ENCODE peak calls at places on chromosomes 2 and 18, in four cellular contexts. Q is neuronal stem cell, I is trophoblast cell, S is IMR-90. F is an unnamed sample.

GRCh38 chr2:120855855-120856405 is 120.3 kb downstream of the GLI2 start:
- DNase-seq in Q (no peak), I (no peak), S (no peak), F (no peak)

GRCh38 chr18:8357320-8357719 is 251.9 kb upstream of the RAB12 start:
- DNase-seq in Q (no peak), I (no peak), S (no peak), F (no peak)

GRCh38 chr2:189858301-189858700 is 74.1 kb downstream of the PMS1 start:
- DNase-seq in Q (no peak), I (no peak), S (no peak), F (no peak)

GRCh38 chr2:144659731-144660275 is 139.9 kb upstream of the ZEB2 start:
- DNase-seq in Q (no peak), I (peak; percentile 32), S (peak; percentile 88), F (no peak)

GRCh38 chr2:240836781-240837467 is 16.9 kb upstream of the KIF1A start:
- DNase-seq in Q (no peak), I (no peak), S (peak; percentile 66), F (no peak)

GRCh38 chr2:20067992-20068727 is 16.7 kb upstream of the LAPTM4A start:
- DNase-seq in Q (no peak), I (peak; percentile 84), S (peak; percentile 96), F (no peak)

GRCh38 chr18:28791101-28791500 is 614.2 kb upstream of the CDH2 start:
- DNase-seq in Q (no peak), I (no peak), S (no peak), F (no peak)

GRCh38 chr18:67509711-67510110 is 6.8 kb downstream of the DSEL start:
- DNase-seq in Q (no peak), I (no peak), S (peak; percentile 85), F (no peak)

GRCh38 chr18:76610933-76611749 is 116.1 kb upstream of the ZNF516 start:
- DNase-seq in Q (no peak), I (no peak), S (peak; percentile 61), F (no peak)

GRCh38 chr18:37668971-37669747 is 103.6 kb upstream of the CELF4 start:
- DNase-seq in Q (peak; percentile 43), I (no peak), S (no peak), F (peak; percentile 65)

GRCh38 chr2:196696423-196697073 is 57.0 kb downstream of the CCDC150 start:
- DNase-seq in Q (no peak), I (peak; percentile 14), S (peak; percentile 84), F (no peak)

GRCh38 chr2:141331127-141331526 is 799.7 kb downstream of the LRP1B start:
- DNase-seq in Q (no peak), I (no peak), S (peak; percentile 86), F (no peak)

GRCh38 chr2:206561962-206562361 is 80.3 kb upstream of the FAM237A start:
- DNase-seq in Q (no peak), I (no peak), S (peak; percentile 22), F (no peak)

GRCh38 chr18:58316943-58317342 is 272.9 kb downstream of the NEDD4L start:
- DNase-seq in Q (no peak), I (no peak), S (no peak), F (no peak)

GRCh38 chr2:175153-175786 is 88.6 kb downstream of the SH3YL1 start:
- DNase-seq in Q (no peak), I (no peak), S (no peak), F (no peak)

GRCh38 chr2:209334188-209335017 is 89.4 kb upstream of the MAP2 start:
- DNase-seq in Q (peak; percentile 64), I (peak; percentile 53), S (peak; percentile 37), F (peak; percentile 40)

GRCh38 chr18:76488190-76488589 is 6.9 kb downstream of the ZNF516 start:
- DNase-seq in Q (no peak), I (no peak), S (peak; percentile 52), F (no peak)

GRCh38 chr18:11689972-11690570 is 1.0 kb downstream of the GNAL start:
- DNase-seq in Q (no peak), I (no peak), S (peak; percentile 2), F (peak; percentile 52)

GRCh38 chr2:39615675-39616074 is 50.0 kb upstream of the TMEM178A start:
- DNase-seq in Q (no peak), I (no peak), S (no peak), F (no peak)

GRCh38 chr2:27079233-27080139 is 1.1 kb downstream of the EMILIN1 start:
- DNase-seq in Q (no peak), I (no peak), S (no peak), F (no peak)

GRCh38 chr2:60958800-60959199 is 58.7 kb upstream of the PEX13 start:
- DNase-seq in Q (no peak), I (peak; percentile 46), S (peak; percentile 85), F (no peak)

GRCh38 chr2:74845217-74845751 is 11.4 kb downstream of the HK2 start:
- DNase-seq in Q (no peak), I (peak; percentile 96), S (peak; percentile 94), F (peak; percentile 72)

GRCh38 chr2:11616097-11616687 is 53.8 kb downstream of the NTSR2 start:
- DNase-seq in Q (no peak), I (no peak), S (no peak), F (no peak)

GRCh38 chr18:27244259-27244658 is 59.2 kb upstream of the CHST9 start:
- DNase-seq in Q (no peak), I (no peak), S (no peak), F (no peak)

GRCh38 chr2:102444233-102444632 is 21.3 kb downstream of the IL18RAP start:
- DNase-seq in Q (no peak), I (no peak), S (no peak), F (no peak)

GRCh38 chr2:200225943-200226342 is 80.5 kb upstream of the SPATS2L start:
- DNase-seq in Q (no peak), I (no peak), S (peak; percentile 28), F (no peak)

GRCh38 chr2:219656523-219656922 is 29.1 kb downstream of the SLC4A3 start:
- DNase-seq in Q (no peak), I (no peak), S (peak; percentile 58), F (no peak)

GRCh38 chr2:28545590-28546195 is 49.8 kb downstream of the PLB1 start:
- DNase-seq in Q (no peak), I (no peak), S (no peak), F (no peak)

GRCh38 chr2:187875836-187876235 is 321.6 kb upstream of the TFPI start:
- DNase-seq in Q (no peak), I (no peak), S (peak; percentile 43), F (no peak)

GRCh38 chr2:218963597-218963996 is 4.1 kb downstream of the CDK5R2 start:
- DNase-seq in Q (no peak), I (no peak), S (no peak), F (no peak)

GRCh38 chr2:171210864-171211431 is 50.3 kb upstream of the TLK1 start:
- DNase-seq in Q (no peak), I (no peak), S (peak; percentile 73), F (no peak)

GRCh38 chr2:200742426-200742825 is 69.3 kb upstream of the BZW1 start:
- DNase-seq in Q (no peak), I (no peak), S (no peak), F (no peak)

GRCh38 chr2:226190479-226191252 is 609.0 kb downstream of the IRS1 start:
- DNase-seq in Q (no peak), I (no peak), S (peak; percentile 31), F (no peak)

GRCh38 chr18:46917108-46917807 is at the start of the genes KATNAL2 and PIAS2:
- DNase-seq in Q (peak; percentile 73), I (peak; percentile 41), S (peak; percentile 58), F (peak; percentile 81)

GRCh38 chr2:69225933-69226332 is 161.1 kb downstream of the GFPT1 start:
- DNase-seq in Q (no peak), I (no peak), S (peak; percentile 67), F (no peak)

GRCh38 chr18:49016648-49017539 is 66.1 kb upstream of the SMAD7 start:
- DNase-seq in Q (peak; percentile 40), I (peak; percentile 76), S (peak; percentile 83), F (peak; percentile 76)

GRCh38 chr2:138712212-138712979 is 67.8 kb downstream of the NXPH2 start:
- DNase-seq in Q (no peak), I (no peak), S (peak; percentile 17), F (no peak)

DNA sequence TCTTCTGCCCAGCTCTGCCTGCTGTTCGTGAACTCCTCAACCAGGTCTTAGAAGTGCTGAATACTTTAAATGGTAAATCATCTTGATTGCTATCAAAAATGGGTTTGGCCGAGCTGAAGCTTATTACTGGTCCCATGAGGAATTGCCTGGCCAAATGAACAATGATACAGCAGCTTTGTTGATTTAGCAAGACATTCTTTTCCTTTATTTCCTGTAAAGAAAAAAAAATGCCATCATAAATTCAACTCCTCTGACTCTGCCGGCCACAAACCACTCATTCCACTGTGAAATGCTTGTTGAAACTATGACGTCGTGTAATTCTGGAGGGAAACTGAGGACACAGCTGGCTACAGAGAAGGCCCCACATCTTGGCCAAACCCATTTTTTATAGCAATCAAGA is 74.3 kb upstream of the ID2 start:
- DNase-seq in Q (no peak), I (no peak), S (peak; percentile 80), F (no peak)
- H4K91ac ChIP-seq in Q (no peak overlapping the region), I (peak overlapping the region; percentile 68), S (peak overlapping the region; percentile 57), F (no peak overlapping the region)

GRCh38 chr18:21868770-21869169 is 128.2 kb downstream of the MIB1 start:
- DNase-seq in Q (no peak), I (no peak), S (no peak), F (no peak)

DNA sequence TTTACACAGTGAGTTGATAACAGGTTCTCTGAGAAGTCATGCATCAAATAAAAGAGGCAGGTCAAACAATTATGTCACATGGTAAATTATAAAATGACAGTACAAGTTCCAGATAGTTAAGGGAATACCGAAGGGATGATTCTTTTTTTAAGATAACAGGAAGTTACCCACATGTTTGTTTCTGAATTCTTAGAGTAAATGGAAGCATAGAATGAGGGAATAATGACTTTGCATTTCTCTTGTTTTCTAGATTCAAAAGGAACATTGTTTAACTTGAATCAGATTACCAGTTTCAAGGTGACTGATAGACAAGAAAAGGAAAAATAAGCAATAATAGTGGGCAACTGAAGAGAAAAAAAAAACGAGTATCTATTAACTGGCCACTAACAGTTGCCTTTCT is 124.5 kb downstream of the MIB1 start:
- DNase-seq in Q (no peak), I (no peak), S (peak; percentile 21), F (no peak)
- H4K91ac ChIP-seq in Q (no peak overlapping the region), I (no peak overlapping the region), S (no peak overlapping the region), F (no peak overlapping the region)

GRCh38 chr2:65353046-65353445 is 79.4 kb downstream of the SPRED2 start:
- DNase-seq in Q (no peak), I (no peak), S (no peak), F (peak; percentile 61)
- H4K91ac ChIP-seq in Q (no peak overlapping the region), I (no peak overlapping the region), S (no peak overlapping the region), F (no peak overlapping the region)

GRCh38 chr2:174820361-174820760 is 56.1 kb upstream of the CHRNA1 start:
- DNase-seq in Q (no peak), I (peak; percentile 51), S (no peak), F (no peak)
- H4K91ac ChIP-seq in Q (no peak overlapping the region), I (no peak overlapping the region), S (no peak overlapping the region), F (no peak overlapping the region)

DNA sequence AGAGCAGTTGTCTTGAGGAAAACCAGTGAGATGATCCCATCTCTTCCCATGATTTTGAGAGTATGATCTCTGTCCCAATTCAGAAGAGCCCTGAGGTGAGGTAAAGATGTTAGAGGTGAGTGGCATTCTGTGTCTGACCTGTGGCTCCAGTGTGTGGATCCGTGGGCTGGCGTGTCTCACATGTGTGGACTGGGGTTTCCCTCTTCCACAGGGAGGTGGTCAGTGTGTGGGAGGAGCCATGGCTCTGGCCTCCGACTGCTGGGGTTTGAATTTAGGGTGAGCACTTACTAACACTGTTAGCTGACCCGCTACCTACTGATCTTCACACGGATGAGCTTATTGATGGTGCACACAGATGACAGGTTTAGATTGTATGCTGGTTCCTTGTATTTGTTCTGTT is 31.2 kb downstream of the ASAP2 start:
- DNase-seq in Q (no peak), I (no peak), S (no peak), F (peak; percentile 15)
- H4K91ac ChIP-seq in Q (no peak overlapping the region), I (no peak overlapping the region), S (peak overlapping the region; percentile 8), F (no peak overlapping the region)

GRCh38 chr2:201953880-201954279 is 79.8 kb upstream of the FZD7 start:
- DNase-seq in Q (no peak), I (no peak), S (no peak), F (no peak)
- H4K91ac ChIP-seq in Q (no peak overlapping the region), I (no peak overlapping the region), S (no peak overlapping the region), F (no peak overlapping the region)

F was measured in H9.